ENCODE peak calls at places on chromosomes 7 and 10, in seven cellular contexts. X, L, U, I, E, B and W are unnamed samples.

GRCh38 chr10:47452495-47453434 is 31.1 kb downstream of the ANXA8 start:
- DNase-seq in X (no peak), U (no peak), L (no peak), I (no peak), E (no peak), B (peak; percentile 28), W (no peak)

GRCh38 chr10:133127291-133128125 is 32.5 kb upstream of the KNDC1 start:
- DNase-seq in B (no peak), X (peak; percentile 47), I (peak; percentile 54), E (no peak), L (peak; percentile 68), U (peak; percentile 51), W (peak; percentile 34)

GRCh38 chr10:103835121-103836045 is 20.0 kb downstream of the SH3PXD2A start:
- DNase-seq in U (peak; percentile 82), L (peak; percentile 56), B (no peak), I (peak; percentile 15), E (peak; percentile 53), X (peak; percentile 91), W (no peak)

GRCh38 chr7:2438775-2439174 is 35.4 kb downstream of the CHST12 start:
- DNase-seq in L (no peak), I (no peak), U (no peak), B (no peak), X (no peak), E (no peak), W (no peak)

GRCh38 chr10:30039567-30039966 is 19.8 kb downstream of the JCAD start:
- DNase-seq in I (no peak), B (no peak), L (no peak), X (no peak), E (no peak), U (no peak), W (no peak)

GRCh38 chr10:117096559-117097201 is 41.4 kb downstream of the VAX1 start:
- DNase-seq in E (no peak), L (no peak), B (peak; percentile 22), U (no peak), X (no peak), I (no peak), W (no peak)

GRCh38 chr7:43612599-43613589 is 30.0 kb downstream of the STK17A start:
- DNase-seq in L (no peak), B (no peak), X (no peak), E (peak; percentile 7), U (no peak), I (no peak), W (peak; percentile 24)

GRCh38 chr10:117723343-117723742 is 180.8 kb downstream of the EMX2 start:
- DNase-seq in I (no peak), L (no peak), U (no peak), E (no peak), X (no peak), B (no peak), W (no peak)

GRCh38 chr10:12707461-12708185 is 293.9 kb downstream of the CCDC3 start:
- DNase-seq in E (peak; percentile 91), L (peak; percentile 22), X (peak; percentile 77), U (no peak), I (peak; percentile 92), B (peak; percentile 87), W (peak; percentile 89)

GRCh38 chr10:43105119-43105792 is 28.4 kb downstream of the RET start:
- DNase-seq in U (peak; percentile 86), L (peak; percentile 73), E (no peak), B (peak; percentile 88), X (peak; percentile 83), I (peak; percentile 70), W (peak; percentile 81)

GRCh38 chr7:131190146-131190545 is 137.5 kb upstream of the MKLN1 start:
- DNase-seq in U (no peak), L (no peak), B (peak; percentile 95), I (peak; percentile 75), X (no peak), E (no peak), W (no peak)

GRCh38 chr7:106068538-106068961 is 43.6 kb downstream of the SYPL1 start:
- DNase-seq in I (no peak), E (no peak), U (no peak), X (no peak), L (no peak), B (no peak), W (no peak)

GRCh38 chr7:131620673-131621609 is 64.5 kb upstream of the PODXL start:
- DNase-seq in I (no peak), E (no peak), X (no peak), U (no peak), B (peak; percentile 90), L (no peak), W (no peak)

GRCh38 chr10:80465839-80466590 is 11.9 kb downstream of the TSPAN14 start:
- DNase-seq in X (no peak), I (no peak), L (peak; percentile 43), E (no peak), U (no peak), B (no peak), W (no peak)

GRCh38 chr10:131574707-131575430 is 263.3 kb upstream of the TCERG1L start:
- DNase-seq in X (peak; percentile 51), I (no peak), E (no peak), U (peak; percentile 63), L (no peak), B (no peak), W (no peak)

GRCh38 chr7:111076205-111076604 is 14.7 kb upstream of the LRRN3 start:
- DNase-seq in I (no peak), E (no peak), L (no peak), U (no peak), X (no peak), B (no peak), W (peak; percentile 62)

GRCh38 chr7:41108821-41109220 is 594.1 kb downstream of the INHBA start:
- DNase-seq in E (no peak), X (no peak), L (no peak), B (no peak), U (no peak), I (no peak), W (no peak)

GRCh38 chr10:125985557-125986246 is 89.3 kb downstream of the FANK1 start:
- DNase-seq in I (no peak), E (no peak), B (peak; percentile 32), U (no peak), X (no peak), L (no peak), W (peak; percentile 59)

GRCh38 chr10:102334106-102334505 is 61.4 kb upstream of the NFKB2 start:
- DNase-seq in B (peak; percentile 86), I (no peak), X (no peak), L (no peak), E (no peak), U (no peak), W (no peak)

GRCh38 chr10:114172776-114173555 is 1.0 kb downstream of the CCDC186 start:
- DNase-seq in E (no peak), L (no peak), X (no peak), U (no peak), I (no peak), B (no peak), W (no peak)

GRCh38 chr7:149729983-149730801 is 43.2 kb downstream of the ZNF467 start:
- DNase-seq in U (peak; percentile 81), X (peak; percentile 62), B (no peak), L (no peak), I (no peak), E (no peak), W (no peak)

GRCh38 chr7:37027557-37028341 is 303.5 kb upstream of the AOAH start:
- DNase-seq in U (no peak), L (no peak), E (no peak), X (no peak), B (peak; percentile 32), I (no peak), W (no peak)

GRCh38 chr10:78634389-78634815 is 434.4 kb upstream of the ZMIZ1 start:
- DNase-seq in B (peak; percentile 83), L (peak; percentile 14), U (no peak), X (no peak), E (no peak), I (no peak), W (peak; percentile 51)

GRCh38 chr7:116574025-116574822 is 49.4 kb downstream of the CAV1 start:
- DNase-seq in L (peak; percentile 8), E (no peak), B (no peak), U (no peak), I (no peak), X (no peak), W (no peak)

GRCh38 chr7:104956753-104957450 is 57.1 kb upstream of the KMT2E start:
- DNase-seq in X (no peak), E (peak; percentile 81), U (no peak), B (no peak), L (no peak), I (no peak), W (peak; percentile 52)

GRCh38 chr10:47253030-47253637 is 46.9 kb upstream of the GDF10 start:
- DNase-seq in I (no peak), X (no peak), E (no peak), U (no peak), B (no peak), L (no peak), W (no peak)

DNA sequence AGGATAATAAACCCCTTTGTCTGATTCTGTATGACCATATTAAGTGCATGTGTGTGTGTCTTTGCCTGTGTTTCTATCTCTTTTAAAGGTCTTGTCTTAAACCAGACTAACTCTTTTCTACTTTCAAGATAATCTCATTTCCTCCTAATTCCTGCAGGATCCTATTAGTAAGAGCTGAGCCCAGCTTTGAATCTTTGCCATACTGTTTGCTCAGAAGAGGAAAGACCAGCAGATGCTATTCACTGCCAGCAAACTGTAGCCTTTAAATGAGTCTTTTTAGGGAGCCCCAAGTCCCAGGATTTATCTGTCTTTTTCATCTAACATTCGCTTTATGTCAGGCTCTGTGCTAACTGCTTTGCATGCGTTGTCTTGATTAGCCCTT is 2.9 kb downstream of the GPR158 start:
- DNase-seq in U (no peak), B (no peak), L (no peak), X (no peak), E (no peak), I (no peak), W (no peak)
- H3K4me3 ChIP-seq in U (no peak overlapping the region), B (no peak overlapping the region), L (no peak overlapping the region), X (no peak overlapping the region), E (no peak overlapping the region), I (no peak overlapping the region), W (no peak overlapping the region)

GRCh38 chr7:124764071-124764846 is 1.3 kb downstream of the GPR37 start:
- DNase-seq in B (no peak), U (peak; percentile 52), X (no peak), L (no peak), I (no peak), E (no peak), W (no peak)
- H3K4me3 ChIP-seq in B (peak overlapping the region; percentile 85), U (peak overlapping the region; percentile 64), X (peak overlapping the region; percentile 46), L (no peak overlapping the region), I (peak overlapping the region; percentile 62), E (peak overlapping the region; percentile 90), W (peak overlapping the region; percentile 55)

GRCh38 chr10:73590881-73591577 is at the start of gene USP54:
- DNase-seq in U (no peak), E (no peak), L (peak; percentile 9), X (no peak), I (peak; percentile 28), B (peak; percentile 98), W (no peak)
- H3K4me3 ChIP-seq in U (peak within 1 kb of the TSS; percentile 11), E (no peak within 1 kb of the TSS), L (peak within 1 kb of the TSS; percentile 12), X (no peak within 1 kb of the TSS), I (peak within 1 kb of the TSS; percentile 11), B (no peak within 1 kb of the TSS), W (no peak within 1 kb of the TSS)

GRCh38 chr7:137231167-137231566 is 112.4 kb downstream of the PTN start:
- DNase-seq in I (no peak), U (no peak), L (no peak), B (no peak), X (no peak), E (no peak), W (no peak)

DNA sequence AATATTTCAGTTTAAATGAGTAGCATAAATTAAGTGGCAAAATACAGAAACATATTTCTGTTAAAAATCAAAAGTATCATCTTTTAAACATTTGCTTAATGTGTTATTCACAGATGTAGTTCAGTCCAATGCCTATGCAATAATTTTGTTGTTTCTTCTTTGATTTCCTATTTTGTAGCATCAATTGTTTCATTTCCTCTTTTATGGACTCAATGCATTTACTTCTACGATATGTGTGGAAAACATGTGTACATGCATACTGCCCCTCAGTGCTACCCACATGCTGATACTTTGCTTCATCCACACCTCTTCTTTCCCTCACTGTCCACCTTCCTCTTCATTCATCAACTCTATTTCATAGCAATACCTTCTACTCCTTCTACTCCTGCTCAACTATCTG is 108.1 kb downstream of the PTN start:
- DNase-seq in I (no peak), U (no peak), E (no peak), X (no peak), B (no peak), L (peak; percentile 11), W (no peak)
- H3K4me3 ChIP-seq in I (no peak overlapping the region), U (no peak overlapping the region), E (no peak overlapping the region), X (no peak overlapping the region), B (no peak overlapping the region), L (no peak overlapping the region), W (no peak overlapping the region)